ENCODE peak calls at places on chromosomes 3 and 15, in five cellular contexts. F is right lobe of liver, M is GM23338, C is mammary epithelial cell, E is dorsolateral prefrontal cortex. A is an unnamed sample.

GRCh38 chr15:79922512-79923067 is 25.8 kb upstream of the MTHFS start:
- DNase-seq in F (no peak), M (no peak), C (no peak), E (no peak), A (no peak)

GRCh38 chr15:73165435-73165834 is 113.2 kb downstream of the NEO1 start:
- DNase-seq in F (no peak), M (no peak), C (no peak), E (no peak), A (no peak)

GRCh38 chr3:187101184-187102072 is 37.9 kb downstream of the RPL39L start:
- DNase-seq in F (peak), M (no peak), C (peak), E (no peak), A (peak)

GRCh38 chr3:39548282-39548681 is 80.8 kb downstream of the MOBP start:
- DNase-seq in F (no peak), M (no peak), C (peak), E (no peak), A (no peak)

GRCh38 chr3:33513262-33513863 is 73.2 kb upstream of the UBP1 start:
- DNase-seq in F (no peak), M (no peak), C (no peak), E (no peak), A (no peak)

GRCh38 chr3:125207949-125208568 is 4.5 kb downstream of the SLC12A8 start:
- DNase-seq in F (no peak), M (no peak), C (no peak), E (no peak), A (no peak)

GRCh38 chr3:14145236-14145635 is 20.4 kb downstream of the TMEM43 start:
- DNase-seq in F (no peak), M (no peak), C (no peak), E (no peak), A (no peak)

GRCh38 chr3:172142074-172143059 is 103.0 kb downstream of the FNDC3B start:
- DNase-seq in F (no peak), M (no peak), C (peak), E (no peak), A (no peak)

GRCh38 chr3:8663177-8664061 is 18.8 kb upstream of the SSUH2 start:
- DNase-seq in F (peak), M (peak), C (peak), E (peak), A (no peak)

GRCh38 chr15:72196409-72197044 is 1.1 kb downstream of the GRAMD2A start:
- DNase-seq in F (no peak), M (no peak), C (peak), E (no peak), A (no peak)

DNA sequence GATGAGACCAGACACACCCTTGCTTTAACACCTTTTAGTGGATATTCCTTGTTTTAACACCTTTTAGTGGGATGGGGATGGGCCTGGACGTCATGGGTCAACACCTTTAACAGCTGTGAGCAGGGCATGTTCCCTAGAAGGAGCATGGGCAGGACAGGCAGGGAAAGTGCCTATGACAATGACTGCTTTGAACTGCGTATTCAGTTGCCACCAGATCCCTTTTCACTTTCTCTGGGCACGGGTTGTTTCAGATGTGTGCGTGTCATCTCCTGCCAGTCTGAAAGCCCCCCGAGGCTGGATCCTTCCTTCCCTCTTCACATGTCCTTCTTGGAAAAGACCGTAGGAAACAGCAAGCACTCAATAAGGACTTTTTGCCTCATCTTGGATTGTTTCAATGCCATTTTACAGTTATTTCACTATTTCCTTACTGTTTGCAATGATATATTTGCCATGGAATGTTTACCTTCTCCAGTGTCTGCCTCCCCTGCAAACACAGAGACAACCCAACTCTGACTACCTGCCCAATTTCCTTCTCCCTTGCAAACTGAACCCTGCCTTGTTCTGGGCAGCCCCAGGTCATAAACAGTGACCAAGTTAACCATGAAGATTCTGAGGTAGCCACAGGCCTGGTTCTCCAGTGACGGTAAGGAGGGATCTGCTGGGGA is 51.6 kb downstream of the NOX5 start:
- DNase-seq in F (no peak), M (no peak), C (no peak), E (no peak), A (no peak)
- H3K27ac ChIP-seq in F (no peak), M (no peak), C (no peak), E (no peak), A (no peak)

DNA sequence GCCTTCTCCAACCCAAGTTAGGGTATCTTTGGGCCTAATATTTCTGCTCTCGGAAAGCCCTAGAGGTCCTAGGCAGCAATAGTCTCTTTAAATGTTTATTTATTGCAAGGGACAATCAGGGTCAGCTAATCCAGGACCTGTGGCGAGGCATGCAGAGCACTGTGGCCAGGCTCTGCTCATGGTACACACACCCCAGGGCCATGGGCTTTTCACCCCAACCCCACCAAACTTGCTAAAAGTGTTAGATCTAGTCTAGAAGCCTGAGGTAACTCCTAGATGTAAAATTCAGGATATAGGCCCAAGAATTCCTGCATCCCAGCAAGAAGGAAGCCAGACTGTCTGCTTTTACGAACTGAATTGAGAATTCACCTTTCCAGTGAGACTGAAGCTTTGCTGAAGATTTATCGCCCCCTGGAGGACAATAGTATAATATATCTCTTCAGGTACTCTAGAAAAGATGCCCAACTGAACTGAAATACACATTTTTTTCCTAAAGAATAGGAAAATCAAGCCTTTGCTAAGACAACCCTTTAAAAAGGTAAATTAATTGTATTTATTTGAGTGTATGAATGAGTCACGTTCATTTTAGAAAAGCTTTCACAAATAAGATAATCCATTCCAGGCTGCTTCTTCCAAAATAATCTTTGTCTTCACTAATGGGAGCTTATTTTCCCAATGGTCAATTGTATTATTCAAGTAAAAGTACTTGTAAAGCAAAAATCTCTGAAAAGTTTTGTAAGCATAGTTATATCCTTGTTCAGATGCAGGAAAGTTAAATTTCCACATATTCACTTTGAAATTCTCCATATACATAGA is 89.8 kb downstream of the LRRC3B start:
- DNase-seq in F (no peak), M (peak), C (peak), E (no peak), A (no peak)
- TF ChIP-seq CTCF in F (peak), M (peak), C (peak), E (peak), A (no peak)

GRCh38 chr3:158827773-158828172 is 25.9 kb downstream of the MFSD1 start:
- DNase-seq in F (no peak), M (no peak), C (no peak), E (no peak), A (no peak)
- H3K27ac ChIP-seq in F (no peak), M (no peak), C (no peak), E (no peak), A (no peak)

DNA sequence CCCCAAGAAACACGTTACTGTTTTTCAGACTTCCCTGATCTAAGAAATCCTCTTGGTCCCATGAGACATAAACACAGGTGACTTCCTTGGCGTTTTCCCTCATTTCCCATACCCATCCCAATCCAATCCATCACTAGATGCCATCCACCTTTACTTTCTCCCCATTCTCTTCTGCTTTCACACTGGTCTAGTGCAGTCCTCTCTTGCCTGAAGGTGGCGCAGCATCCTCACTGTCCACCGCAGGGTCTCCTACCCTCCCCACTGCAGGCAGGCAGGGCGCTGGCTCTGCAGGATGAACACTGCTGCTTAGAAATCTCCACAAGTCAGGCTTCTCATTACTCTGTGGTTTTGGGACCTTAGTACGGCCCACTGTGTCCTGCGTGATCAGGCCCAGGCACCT is 58.2 kb downstream of the RAB7A start:
- DNase-seq in F (no peak), M (peak), C (no peak), E (peak), A (peak)
- TF ChIP-seq CTCF in F (no peak), M (peak), C (peak), E (peak), A (peak)

GRCh38 chr3:73683706-73684105 is 59.0 kb upstream of the PDZRN3 start:
- DNase-seq in F (no peak), M (peak), C (no peak), E (no peak), A (no peak)

GRCh38 chr3:73685061-73685460 is 60.3 kb upstream of the PDZRN3 start:
- DNase-seq in F (no peak), M (no peak), C (no peak), E (no peak), A (no peak)

GRCh38 chr3:73680696-73681095 is 56.0 kb upstream of the PDZRN3 start:
- DNase-seq in F (no peak), M (no peak), C (no peak), E (no peak), A (no peak)

GRCh38 chr3:73681198-73681597 is 56.5 kb upstream of the PDZRN3 start:
- DNase-seq in F (no peak), M (no peak), C (no peak), E (no peak), A (no peak)

GRCh38 chr3:73681610-73682009 is 56.9 kb upstream of the PDZRN3 start:
- DNase-seq in F (no peak), M (no peak), C (peak), E (no peak), A (no peak)
- H3K27ac ChIP-seq in F (no peak), M (no peak), C (no peak), E (no peak), A (no peak)